ENCODE peak calls at places on chromosomes 3 and 15, in seven cellular contexts. V is WTC11, H is HCT116, M is GM12878, W is HepG2, J is K562, P is H1. Y is an unnamed sample.

GRCh38 chr3:17830786-17831185 is 88.4 kb upstream of the TBC1D5 start:
- DNase-seq in V (no peak), H (no peak), M (no peak), W (no peak), J (no peak), P (no peak), Y (no peak)

GRCh38 chr15:85527907-85528306 is 147.5 kb downstream of the AKAP13 start:
- DNase-seq in V (no peak), H (no peak), M (no peak), W (no peak), J (no peak), P (no peak), Y (no peak)

GRCh38 chr15:95017950-95018349 is 786.6 kb downstream of the MCTP2 start:
- DNase-seq in V (peak; percentile 34), H (no peak), M (no peak), W (no peak), J (no peak), P (no peak), Y (peak; percentile 10)

GRCh38 chr3:100556656-100557310 is 52.6 kb upstream of the ADGRG7 start:
- DNase-seq in V (no peak), H (no peak), M (no peak), W (no peak), J (no peak), P (no peak), Y (no peak)

GRCh38 chr15:67884009-67884408 is 44.2 kb upstream of the RNU6-1 start:
- DNase-seq in V (no peak), H (no peak), M (no peak), W (no peak), J (no peak), P (no peak), Y (no peak)

GRCh38 chr3:192467230-192468186 is 259.8 kb downstream of the FGF12 start:
- DNase-seq in V (peak; percentile 76), H (peak; percentile 37), M (peak; percentile 8), W (peak; percentile 51), J (peak; percentile 48), P (peak; percentile 51), Y (peak; percentile 39)

GRCh38 chr15:60044636-60045273 is 40.6 kb downstream of the FOXB1 start:
- DNase-seq in V (no peak), H (no peak), M (no peak), W (no peak), J (no peak), P (no peak), Y (peak; percentile 14)

GRCh38 chr15:101024111-101024695 is 105.0 kb downstream of the LRRK1 start:
- DNase-seq in V (no peak), H (no peak), M (no peak), W (no peak), J (no peak), P (no peak), Y (no peak)

GRCh38 chr3:184168363-184169120 is 6.1 kb upstream of the AP2M1 start:
- DNase-seq in V (no peak), H (no peak), M (no peak), W (no peak), J (no peak), P (no peak), Y (no peak)

GRCh38 chr15:77030928-77031375 is 36.0 kb downstream of the PSTPIP1 start:
- DNase-seq in V (peak; percentile 8), H (no peak), M (no peak), W (no peak), J (no peak), P (no peak), Y (no peak)

GRCh38 chr3:193932576-193932975 is 203.4 kb upstream of the HES1 start:
- DNase-seq in V (no peak), H (no peak), M (no peak), W (no peak), J (no peak), P (no peak), Y (no peak)

DNA sequence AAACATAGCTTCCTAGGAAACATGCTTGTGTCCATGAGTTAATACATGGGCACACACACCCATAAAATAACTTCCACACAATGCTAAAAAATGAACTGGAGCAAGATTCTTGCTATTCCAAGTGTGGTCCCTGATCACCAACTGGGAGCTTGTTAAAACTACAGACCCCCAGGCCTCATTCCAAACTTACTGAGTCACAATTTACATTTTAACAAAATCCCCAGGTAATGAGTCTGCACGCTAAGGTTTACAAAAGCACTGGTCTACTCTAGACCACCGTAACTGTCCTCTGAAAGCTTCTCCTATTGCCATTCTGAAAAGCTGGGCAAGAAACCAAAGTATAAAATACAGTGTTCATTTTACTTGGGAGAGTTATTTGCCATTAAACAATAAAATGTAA is 45.4 kb downstream of the IGF2BP2 start:
- DNase-seq in V (no peak), H (no peak), M (no peak), W (no peak), J (no peak), P (no peak), Y (no peak)
- TF ChIP-seq SP1 in V (no peak), H (no peak), M (no peak), W (no peak), J (no peak), P (no peak), Y (no peak)

GRCh38 chr15:64842099-64842940 is 605 bp downstream of the PLEKHO2 start:
- DNase-seq in V (no peak), H (no peak), M (no peak), W (no peak), J (peak; percentile 16), P (no peak), Y (no peak)
- TF ChIP-seq SP1 in V (no peak), H (no peak), M (no peak), W (no peak), J (no peak), P (no peak), Y (no peak)

GRCh38 chr3:128488995-128489859 is 3.8 kb downstream of the GATA2 start:
- DNase-seq in V (peak; percentile 56), H (peak; percentile 35), M (no peak), W (peak; percentile 65), J (peak; percentile 75), P (no peak), Y (peak; percentile 79)
- TF ChIP-seq SP1 in V (no peak), H (no peak), M (no peak), W (no peak), J (no peak), P (no peak), Y (no peak)

GRCh38 chr15:25512957-25513356 is 74.1 kb upstream of the UBE3A start:
- DNase-seq in V (no peak), H (no peak), M (no peak), W (no peak), J (no peak), P (no peak), Y (no peak)
- TF ChIP-seq SP1 in V (no peak), H (no peak), M (no peak), W (no peak), J (no peak), P (no peak), Y (no peak)

GRCh38 chr3:141049681-141050080 is 1.5 kb upstream of the SPSB4 start:
- DNase-seq in V (peak; percentile 46), H (no peak), M (no peak), W (no peak), J (peak; percentile 34), P (no peak), Y (peak; percentile 49)
- TF ChIP-seq SP1 in V (no peak), H (no peak), M (no peak), W (no peak), J (no peak), P (no peak), Y (no peak)

DNA sequence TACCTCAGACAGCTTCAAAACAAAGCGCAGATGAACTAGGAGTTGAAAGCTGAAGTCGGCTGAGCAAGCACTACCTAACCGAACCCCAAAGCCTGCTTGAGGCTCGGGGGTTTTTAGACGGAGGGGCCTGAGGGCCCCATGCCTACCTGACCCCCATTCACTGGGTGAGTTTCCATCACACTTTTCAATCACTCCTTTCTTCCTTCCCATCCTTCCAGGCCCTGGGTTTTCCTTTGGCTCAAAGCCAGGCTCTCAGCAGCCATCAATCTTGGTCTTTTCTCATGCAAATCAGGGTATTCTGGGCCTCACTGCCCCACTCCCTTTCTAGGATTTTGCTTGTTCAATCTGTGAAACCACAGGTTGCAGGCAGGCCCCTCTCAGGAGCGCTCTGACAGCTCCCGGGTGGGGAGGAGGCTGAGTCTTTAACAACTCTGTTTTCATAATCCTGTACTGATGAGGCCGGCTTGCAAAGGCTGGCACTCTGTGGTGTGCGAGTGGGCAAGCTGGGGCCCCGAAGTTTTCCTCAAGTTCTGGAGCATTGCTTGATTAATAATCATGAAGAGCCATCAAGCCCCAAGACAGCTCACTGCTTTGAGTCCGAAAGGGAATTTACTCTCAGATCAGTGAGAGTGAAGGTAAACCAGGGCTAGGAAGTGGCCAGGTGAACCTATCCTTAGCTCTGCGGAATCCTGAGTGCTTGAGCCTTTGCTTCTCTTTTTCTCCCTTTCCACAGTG is 97.6 kb downstream of the FRMD4B start:
- DNase-seq in V (peak; percentile 75), H (no peak), M (no peak), W (no peak), J (no peak), P (peak; percentile 49), Y (no peak)
- TF ChIP-seq SP1 in V (no peak), H (no peak), M (no peak), W (no peak), J (no peak), P (peak; percentile 88), Y (no peak)

GRCh38 chr15:99481406-99481805 is 84.4 kb upstream of the MEF2A start:
- DNase-seq in V (no peak), H (no peak), M (no peak), W (no peak), J (no peak), P (no peak), Y (no peak)
- TF ChIP-seq SP1 in V (no peak), H (no peak), M (no peak), W (no peak), J (no peak), P (no peak), Y (no peak)

DNA sequence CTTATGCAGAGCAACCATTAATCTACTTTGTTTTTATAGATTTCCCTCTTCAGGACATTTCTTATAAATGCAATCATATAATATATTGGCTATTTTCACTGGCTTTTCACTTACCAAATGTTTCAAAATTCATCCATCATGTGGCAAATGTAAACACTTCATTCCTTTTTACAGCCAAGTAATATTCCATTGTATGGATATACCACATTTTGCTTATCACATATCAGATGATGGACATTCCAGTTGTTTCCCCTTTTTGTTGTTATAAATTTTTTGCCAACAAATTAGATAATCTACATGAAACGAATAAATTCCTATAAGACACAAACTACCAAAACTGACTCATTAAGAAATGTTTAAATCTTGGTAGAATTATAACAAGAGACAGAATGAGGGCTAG is 79.8 kb upstream of the CSPG5 start:
- DNase-seq in V (no peak), H (no peak), M (no peak), W (no peak), J (no peak), P (no peak), Y (no peak)
- TF ChIP-seq SP1 in V (no peak), H (no peak), M (no peak), W (no peak), J (no peak), P (no peak), Y (no peak)

Y was measured in HEK293T.